ENCODE peak calls at places on chromosomes 5 and 9, in eight cellular contexts. S is heart right ventricle, W is endodermal cell, E is DND-41, L is heart left ventricle, C is upper lobe of right lung, U is spleen, D is prostate gland. H is an unnamed sample.

GRCh38 chr9:1978941-1979340 is 36.2 kb upstream of the SMARCA2 start:
- DNase-seq in W (no peak), U (no peak), C (no peak), L (peak; percentile 44), E (no peak), S (no peak), D (no peak), H (no peak)

GRCh38 chr5:151038292-151038745 is 17.9 kb downstream of the GPX3 start:
- DNase-seq in U (peak; percentile 54), W (no peak), L (peak; percentile 38), E (no peak), C (no peak), S (no peak), D (no peak), H (no peak)

GRCh38 chr9:124834586-124834985 is 18.7 kb upstream of the WDR38 start:
- DNase-seq in L (no peak), S (no peak), D (no peak), C (no peak), W (peak; percentile 56), U (no peak), E (no peak), H (peak; percentile 54)

GRCh38 chr9:89887286-89887685 is 282.5 kb downstream of the GADD45G start:
- DNase-seq in S (no peak), L (no peak), U (peak; percentile 13), C (peak; percentile 56), D (no peak), E (no peak), W (peak; percentile 32), H (no peak)

GRCh38 chr5:114716955-114717354 is 355.1 kb downstream of the KCNN2 start:
- DNase-seq in E (no peak), U (no peak), D (no peak), L (no peak), W (no peak), C (no peak), S (no peak), H (no peak)

GRCh38 chr9:85743290-85744128 is 1.8 kb upstream of the AGTPBP1 start:
- DNase-seq in U (peak; percentile 79), S (no peak), C (peak; percentile 82), D (no peak), L (no peak), E (no peak), W (peak; percentile 72), H (peak; percentile 84)

GRCh38 chr5:73826761-73827450 is 200.9 kb downstream of the ARHGEF28 start:
- DNase-seq in U (no peak), D (peak; percentile 83), E (no peak), C (no peak), L (no peak), W (no peak), S (no peak), H (no peak)

GRCh38 chr5:139698461-139699146 is 50.5 kb downstream of the CXXC5 start:
- DNase-seq in E (peak; percentile 66), L (peak; percentile 91), S (peak; percentile 91), W (peak; percentile 97), D (peak; percentile 37), C (peak; percentile 76), U (peak; percentile 84), H (no peak)

GRCh38 chr9:107732781-107733529 is 243.4 kb upstream of the KLF4 start:
- DNase-seq in W (no peak), D (peak; percentile 39), U (no peak), E (no peak), L (peak; percentile 55), C (no peak), S (peak; percentile 49), H (peak; percentile 26)

GRCh38 chr9:27387722-27388121 is 90.8 kb upstream of the EQTN start:
- DNase-seq in L (no peak), S (no peak), U (no peak), W (no peak), D (no peak), E (no peak), C (no peak), H (no peak)

GRCh38 chr9:96376926-96377874 is 6.3 kb downstream of the SLC35D2 start:
- DNase-seq in U (no peak), D (no peak), C (peak; percentile 70), E (no peak), L (peak; percentile 32), W (no peak), S (no peak), H (peak; percentile 34)

GRCh38 chr5:2806176-2806575 is 54.7 kb upstream of the IRX2 start:
- DNase-seq in E (no peak), D (no peak), S (no peak), L (no peak), C (no peak), W (no peak), U (no peak), H (no peak)

GRCh38 chr9:133788819-133789733 is 50.9 kb upstream of the SARDH start:
- DNase-seq in W (no peak), C (no peak), U (peak; percentile 84), D (peak; percentile 22), E (no peak), L (peak; percentile 52), S (peak; percentile 42), H (no peak)

DNA sequence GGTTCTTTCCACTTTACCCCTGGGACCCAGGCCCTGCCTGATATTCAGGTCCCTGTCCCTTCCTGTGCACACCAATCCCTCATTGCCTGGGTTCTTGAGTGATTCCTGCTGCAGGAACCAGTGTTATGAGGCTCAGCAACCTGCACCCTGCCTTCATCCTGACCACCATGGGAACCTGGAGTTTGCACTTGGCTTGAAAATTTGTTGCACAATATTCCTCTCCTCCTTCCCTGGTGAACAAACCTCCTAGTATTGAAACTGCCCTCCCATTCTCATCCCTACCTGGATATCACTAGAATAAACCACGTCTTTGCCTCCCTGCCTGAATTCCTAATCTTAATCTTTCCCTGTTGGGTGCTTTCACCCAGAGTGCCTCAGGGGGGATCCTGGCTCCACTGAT is 52.1 kb upstream of the AFAP1L1 start:
- DNase-seq in S (no peak), W (no peak), D (no peak), L (no peak), E (no peak), C (no peak), U (no peak), H (no peak)
- H3K36me3 ChIP-seq in S (peaks cover 5% of the 10 kb centered on the region), W (no peaks in the 10 kb centered on the region), D (no peaks in the 10 kb centered on the region), L (no peaks in the 10 kb centered on the region), E (no peaks in the 10 kb centered on the region), C (no peaks in the 10 kb centered on the region), U (no peaks in the 10 kb centered on the region), H (no peaks in the 10 kb centered on the region)

DNA sequence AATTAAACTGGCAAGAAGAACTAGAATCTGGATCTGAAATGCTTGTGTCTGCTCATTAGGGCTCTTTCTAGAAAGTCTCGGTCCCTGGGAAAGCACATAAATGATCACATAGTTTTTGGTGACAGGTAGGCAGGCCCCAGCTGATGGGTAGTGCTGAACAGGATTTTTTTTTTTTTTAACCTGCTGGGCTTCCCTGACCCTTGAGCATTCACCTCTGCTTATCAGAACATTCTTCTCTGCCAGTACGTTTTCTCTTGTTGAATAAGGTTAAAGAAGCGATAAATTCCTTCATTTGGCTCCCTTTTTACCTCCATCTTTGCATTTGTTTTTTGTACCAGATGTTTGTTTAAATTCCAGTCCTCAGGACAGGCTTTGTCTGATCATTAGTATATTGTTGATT is 8.8 kb downstream of the KDM4C start:
- DNase-seq in E (no peak), C (no peak), L (no peak), U (no peak), S (no peak), W (peak; percentile 57), D (no peak), H (no peak)
- H3K4me3 ChIP-seq in E (no peak overlapping the region), C (no peak overlapping the region), L (no peak overlapping the region), U (no peak overlapping the region), S (no peak overlapping the region), W (no peak overlapping the region), D (no peak overlapping the region), H (no peak overlapping the region)

GRCh38 chr5:136192526-136193395 is at the start of gene SMIM32:
- DNase-seq in L (no peak), U (peak; percentile 74), S (peak; percentile 11), D (peak; percentile 26), C (peak; percentile 63), E (no peak), W (peak; percentile 83), H (no peak)
- TF ChIP-seq CTCF in L (no peak), U (no peak), S (no peak), D (no peak), C (no peak), E (no peak), W (peak; percentile 32), H (no peak)

GRCh38 chr9:137182836-137183235 is 5.5 kb downstream of the ANAPC2 start:
- DNase-seq in W (no peak), C (no peak), D (no peak), U (no peak), L (no peak), S (no peak), E (no peak), H (no peak)
- H3K36me3 ChIP-seq in W (peaks cover 19% of the 10 kb centered on the region), C (peaks cover 73% of the 10 kb centered on the region), D (peaks cover 39% of the 10 kb centered on the region), U (peaks cover 97% of the 10 kb centered on the region), L (no peaks in the 10 kb centered on the region), S (peaks cover 37% of the 10 kb centered on the region), E (peaks cover 67% of the 10 kb centered on the region), H (no peaks in the 10 kb centered on the region)

GRCh38 chr5:961002-961710 is 47.4 kb upstream of the NKD2 start:
- DNase-seq in W (no peak), S (peak; percentile 17), U (peak; percentile 66), L (no peak), D (no peak), C (peak; percentile 58), E (no peak), H (no peak)
- H3K4me3 ChIP-seq in W (no peak overlapping the region), S (no peak overlapping the region), U (no peak overlapping the region), L (no peak overlapping the region), D (no peak overlapping the region), C (no peak overlapping the region), E (no peak overlapping the region), H (no peak overlapping the region)

GRCh38 chr5:6576861-6577501 is 55.9 kb downstream of the NSUN2 start:
- DNase-seq in L (no peak), W (peak; percentile 72), C (no peak), D (peak; percentile 45), U (no peak), S (no peak), E (peak; percentile 24), H (no peak)
- TF ChIP-seq CTCF in L (peak; percentile 59), W (peak; percentile 77), C (peak; percentile 43), D (no peak), U (peak; percentile 18), S (peak; percentile 59), E (peak; percentile 64), H (peak; percentile 53)